ENCODE peak calls at places on chromosome 17, in nine cellular contexts. K is activated CD4-positive, alpha-beta T cell treated with anti-CD3 and anti-CD28 coated beads, Interleukin-2, amount 10 ng/mL, durations not matched to agents 7 days and 5 days; E is body of pancreas; B is AG04450; H is nephron progenitor cell; R is dermis blood vessel endothelial cell; G is EL; P is amniotic stem cell; S is kidney glomerular epithelial cell. I is an unnamed sample.

GRCh38 chr17:75785770-75786538 is 1.3 kb downstream of the UNK start:
- DNase-seq in K (no peak), E (no peak), B (no peak), H (no peak), R (peak), G (peak), P (no peak), S (peak), I (no peak)

GRCh38 chr17:62580947-62581346 is 46.5 kb upstream of the MRC2 start:
- DNase-seq in K (no peak), E (no peak), B (no peak), H (no peak), R (no peak), G (no peak), P (no peak), S (no peak), I (no peak)

GRCh38 chr17:691423-691822 is 23.2 kb downstream of the VPS53 start:
- DNase-seq in K (no peak), E (no peak), B (no peak), H (no peak), R (no peak), G (peak), P (peak), S (peak), I (no peak)

GRCh38 chr17:79684132-79684985 is 46.4 kb upstream of the ENPP7 start:
- DNase-seq in K (no peak), E (no peak), B (no peak), H (no peak), R (no peak), G (no peak), P (no peak), S (no peak), I (no peak)

GRCh38 chr17:59851431-59852375 is 41.0 kb downstream of the TUBD1 start:
- DNase-seq in K (no peak), E (peak), B (peak), H (no peak), R (peak), G (peak), P (no peak), S (peak), I (peak)

GRCh38 chr17:6913608-6914443 is 82.0 kb upstream of the ALOX12 start:
- DNase-seq in K (peak), E (peak), B (no peak), H (peak), R (peak), G (peak), P (peak), S (peak), I (peak)

GRCh38 chr17:80030730-80031410 is 4.8 kb downstream of the TBC1D16 start:
- DNase-seq in K (no peak), E (peak), B (no peak), H (no peak), R (no peak), G (no peak), P (no peak), S (no peak), I (peak)

GRCh38 chr17:37791434-37791833 is 46.6 kb upstream of the HNF1B start:
- DNase-seq in K (peak), E (peak), B (no peak), H (no peak), R (peak), G (peak), P (no peak), S (peak), I (no peak)

GRCh38 chr17:35668807-35669206 is 62.6 kb upstream of the RASL10B start:
- DNase-seq in K (no peak), E (no peak), B (peak), H (no peak), R (no peak), G (no peak), P (no peak), S (no peak), I (no peak)

GRCh38 chr17:35773674-35774425 is 13.2 kb downstream of the C17orf50 start:
- DNase-seq in K (no peak), E (no peak), B (no peak), H (no peak), R (no peak), G (no peak), P (no peak), S (no peak), I (no peak)

GRCh38 chr17:19237389-19238166 is 412 bp downstream of the EPN2 start:
- DNase-seq in K (no peak), E (peak), B (no peak), H (peak), R (peak), G (peak), P (no peak), S (no peak), I (peak)